ENCODE peak calls at places on chromosome X, in five cellular contexts. Z is fibroblast of lung, Y is erythroblast, C is NB4, J is GM06990. V is an unnamed sample.

GRCh38 chrX:83771664-83772063 is 89.3 kb upstream of the CYLC1 start:
- DNase-seq in Z (no peak), Y (no peak), C (peak; percentile 6), J (no peak), V (peak; percentile 25)

GRCh38 chrX:96700625-96701024 is 16.0 kb downstream of the DIAPH2 start:
- DNase-seq in Z (no peak), Y (no peak), C (no peak), J (no peak), V (no peak)

GRCh38 chrX:70525733-70526132 is 81.1 kb downstream of the DLG3 start:
- DNase-seq in Z (no peak), Y (no peak), C (no peak), J (no peak), V (no peak)

GRCh38 chrX:105461013-105461412 is 240.5 kb upstream of the TEX13A start:
- DNase-seq in Z (peak; percentile 30), Y (no peak), C (no peak), J (no peak), V (no peak)

GRCh38 chrX:68920541-68920940 is 91.7 kb downstream of the EFNB1 start:
- DNase-seq in Z (no peak), Y (no peak), C (no peak), J (no peak), V (no peak)

GRCh38 chrX:125131146-125131545 is 188.5 kb upstream of the TEX13C start:
- DNase-seq in Z (no peak), Y (peak; percentile 0), C (peak; percentile 6), J (no peak), V (no peak)

GRCh38 chrX:70477734-70478075 is 33.1 kb downstream of the DLG3 start:
- DNase-seq in Z (no peak), Y (no peak), C (no peak), J (no peak), V (no peak)

GRCh38 chrX:53930513-53931380 is 113.5 kb downstream of the PHF8 start:
- DNase-seq in Z (peak; percentile 68), Y (no peak), C (peak; percentile 14), J (no peak), V (no peak)

GRCh38 chrX:125378205-125378604 is 58.5 kb downstream of the TEX13C start:
- DNase-seq in Z (no peak), Y (peak; percentile 16), C (no peak), J (no peak), V (no peak)

GRCh38 chrX:149470960-149471359 is 34.1 kb downstream of the IDS start:
- DNase-seq in Z (peak; percentile 25), Y (peak; percentile 58), C (peak; percentile 72), J (peak; percentile 56), V (peak; percentile 92)

GRCh38 chrX:18895157-18895952 is 88.6 kb downstream of the PHKA2 start:
- DNase-seq in Z (no peak), Y (no peak), C (no peak), J (no peak), V (peak; percentile 72)

GRCh38 chrX:153340111-153340510 is 6.2 kb downstream of the ZNF275 start:
- DNase-seq in Z (no peak), Y (no peak), C (no peak), J (no peak), V (no peak)

GRCh38 chrX:100681581-100681980 is 37.6 kb downstream of the SRPX2 start:
- DNase-seq in Z (no peak), Y (no peak), C (no peak), J (no peak), V (no peak)

GRCh38 chrX:131802836-131803626 is 220.1 kb upstream of the STK26 start:
- DNase-seq in Z (peak; percentile 25), Y (peak; percentile 2), C (peak; percentile 5), J (peak; percentile 72), V (peak; percentile 86)

GRCh38 chrX:55127692-55128091 is 38.9 kb downstream of the PAGE2 start:
- DNase-seq in Z (no peak), Y (peak; percentile 8), C (peak; percentile 75), J (no peak), V (no peak)

GRCh38 chrX:53071604-53072417 is 10.4 kb upstream of the TSPYL2 start:
- DNase-seq in Z (peak; percentile 41), Y (peak; percentile 64), C (peak; percentile 75), J (peak; percentile 76), V (no peak)

GRCh38 chrX:15815779-15816452 is 25.6 kb downstream of the ZRSR2 start:
- DNase-seq in Z (no peak), Y (peak; percentile 14), C (peak; percentile 72), J (no peak), V (no peak)

GRCh38 chrX:53018627-53019026 is 30.0 kb upstream of the GPR173 start:
- DNase-seq in Z (no peak), Y (peak; percentile 3), C (no peak), J (no peak), V (no peak)

GRCh38 chrX:107659768-107660167 is 31.5 kb downstream of the PRPS1 start:
- DNase-seq in Z (peak; percentile 35), Y (peak; percentile 47), C (peak; percentile 57), J (no peak), V (no peak)

GRCh38 chrX:84993150-84993549 is 10.5 kb upstream of the APOOL start:
- DNase-seq in Z (no peak), Y (no peak), C (no peak), J (no peak), V (no peak)

GRCh38 chrX:129650183-129650689 is 4.5 kb downstream of the APLN start:
- DNase-seq in Z (no peak), Y (no peak), C (no peak), J (no peak), V (no peak)

GRCh38 chrX:151974336-151975227 is at the start of gene GABRE:
- DNase-seq in Z (peak; percentile 58), Y (peak; percentile 60), C (no peak), J (no peak), V (peak; percentile 59)

GRCh38 chrX:8084023-8084422 is 87.0 kb downstream of the VCX2 start:
- DNase-seq in Z (peak; percentile 93), Y (no peak), C (no peak), J (no peak), V (no peak)

GRCh38 chrX:149607699-149608098 is 12.6 kb upstream of the HSFX2 start:
- DNase-seq in Z (no peak), Y (no peak), C (no peak), J (no peak), V (no peak)

GRCh38 chrX:139831689-139832456 is 101.0 kb downstream of the ATP11C start:
- DNase-seq in Z (peak; percentile 59), Y (no peak), C (peak; percentile 30), J (no peak), V (no peak)

GRCh38 chrX:154074199-154074598 is 23.3 kb downstream of the MECP2 start:
- DNase-seq in Z (peak; percentile 80), Y (no peak), C (no peak), J (no peak), V (no peak)

GRCh38 chrX:10636337-10636736 is 16.0 kb upstream of the MID1 start:
- DNase-seq in Z (peak; percentile 55), Y (no peak), C (peak; percentile 9), J (no peak), V (no peak)